ENCODE peak calls at places on chromosomes 4 and X, in seven cellular contexts. One of them, this sample, is unnamed.

GRCh38 chr4:153643406-153644016 is 40.6 kb upstream of the TLR2 start:
- DNase-seq in activated gamma-delta T cell treated with Interleukin-2 at 50 U/mL for 16 hours: no peak
- DNase-seq in activated T-cell treated with anti-CD3 and anti-CD28 coated beads for 48 hours: no peak
- DNase-seq in cardiac septum: no peak
- DNase-seq in aorta: no peak
- DNase-seq in CD8-positive, alpha-beta memory T cell: no peak
- DNase-seq in central memory CD8-positive, alpha-beta T cell: no peak
- DNase-seq in this sample: peak; percentile 80

GRCh38 chr4:11609751-11610150 is 181.1 kb upstream of the HS3ST1 start:
- DNase-seq in CD8-positive, alpha-beta memory T cell: no peak
- DNase-seq in activated gamma-delta T cell treated with Interleukin-2 at 50 U/mL for 16 hours: no peak
- DNase-seq in central memory CD8-positive, alpha-beta T cell: no peak
- DNase-seq in activated T-cell treated with anti-CD3 and anti-CD28 coated beads for 48 hours: no peak
- DNase-seq in cardiac septum: no peak
- DNase-seq in aorta: no peak
- DNase-seq in this sample: no peak

GRCh38 chrX:54529166-54529558 is 857 bp upstream of the GNL3L start:
- DNase-seq in activated gamma-delta T cell treated with Interleukin-2 at 50 U/mL for 16 hours: no peak
- DNase-seq in cardiac septum: no peak
- DNase-seq in CD8-positive, alpha-beta memory T cell: no peak
- DNase-seq in central memory CD8-positive, alpha-beta T cell: no peak
- DNase-seq in aorta: no peak
- DNase-seq in activated T-cell treated with anti-CD3 and anti-CD28 coated beads for 48 hours: no peak
- DNase-seq in this sample: peak; percentile 57

GRCh38 chr4:118396881-118397666 is 44.3 kb upstream of the PRSS12 start:
- DNase-seq in cardiac septum: no peak
- DNase-seq in aorta: no peak
- DNase-seq in central memory CD8-positive, alpha-beta T cell: no peak
- DNase-seq in activated T-cell treated with anti-CD3 and anti-CD28 coated beads for 48 hours: no peak
- DNase-seq in activated gamma-delta T cell treated with Interleukin-2 at 50 U/mL for 16 hours: no peak
- DNase-seq in CD8-positive, alpha-beta memory T cell: no peak
- DNase-seq in this sample: no peak

GRCh38 chrX:3295731-3296130 is 50.7 kb downstream of the MXRA5 start:
- DNase-seq in CD8-positive, alpha-beta memory T cell: no peak
- DNase-seq in activated T-cell treated with anti-CD3 and anti-CD28 coated beads for 48 hours: no peak
- DNase-seq in activated gamma-delta T cell treated with Interleukin-2 at 50 U/mL for 16 hours: no peak
- DNase-seq in cardiac septum: no peak
- DNase-seq in aorta: no peak
- DNase-seq in central memory CD8-positive, alpha-beta T cell: no peak
- DNase-seq in this sample: no peak

GRCh38 chr4:70564033-70564432 is 28.0 kb upstream of the AMBN start:
- DNase-seq in activated gamma-delta T cell treated with Interleukin-2 at 50 U/mL for 16 hours: no peak
- DNase-seq in cardiac septum: no peak
- DNase-seq in CD8-positive, alpha-beta memory T cell: no peak
- DNase-seq in activated T-cell treated with anti-CD3 and anti-CD28 coated beads for 48 hours: no peak
- DNase-seq in central memory CD8-positive, alpha-beta T cell: no peak
- DNase-seq in aorta: no peak
- DNase-seq in this sample: no peak

GRCh38 chr4:101393256-101393655 is 45.9 kb upstream of the PPP3CA start:
- DNase-seq in cardiac septum: no peak
- DNase-seq in activated T-cell treated with anti-CD3 and anti-CD28 coated beads for 48 hours: no peak
- DNase-seq in central memory CD8-positive, alpha-beta T cell: no peak
- DNase-seq in CD8-positive, alpha-beta memory T cell: no peak
- DNase-seq in aorta: no peak
- DNase-seq in activated gamma-delta T cell treated with Interleukin-2 at 50 U/mL for 16 hours: no peak
- DNase-seq in this sample: no peak

GRCh38 chr4:176635372-176636261 is 157.1 kb downstream of the VEGFC start:
- DNase-seq in activated gamma-delta T cell treated with Interleukin-2 at 50 U/mL for 16 hours: no peak
- DNase-seq in central memory CD8-positive, alpha-beta T cell: no peak
- DNase-seq in aorta: no peak
- DNase-seq in CD8-positive, alpha-beta memory T cell: no peak
- DNase-seq in cardiac septum: no peak
- DNase-seq in activated T-cell treated with anti-CD3 and anti-CD28 coated beads for 48 hours: no peak
- DNase-seq in this sample: no peak

GRCh38 chr4:5890063-5890727 is 2.7 kb downstream of the CRMP1 start:
- DNase-seq in cardiac septum: no peak
- DNase-seq in CD8-positive, alpha-beta memory T cell: no peak
- DNase-seq in activated gamma-delta T cell treated with Interleukin-2 at 50 U/mL for 16 hours: no peak
- DNase-seq in aorta: no peak
- DNase-seq in central memory CD8-positive, alpha-beta T cell: no peak
- DNase-seq in activated T-cell treated with anti-CD3 and anti-CD28 coated beads for 48 hours: no peak
- DNase-seq in this sample: peak; percentile 79

GRCh38 chrX:33434256-33435092 is 223.1 kb upstream of the DMD start:
- DNase-seq in central memory CD8-positive, alpha-beta T cell: no peak
- DNase-seq in aorta: no peak
- DNase-seq in CD8-positive, alpha-beta memory T cell: no peak
- DNase-seq in activated gamma-delta T cell treated with Interleukin-2 at 50 U/mL for 16 hours: peak; percentile 33
- DNase-seq in cardiac septum: no peak
- DNase-seq in activated T-cell treated with anti-CD3 and anti-CD28 coated beads for 48 hours: no peak
- DNase-seq in this sample: peak; percentile 19

GRCh38 chr4:142940614-142941013 is 94.5 kb upstream of the INPP4B start:
- DNase-seq in cardiac septum: no peak
- DNase-seq in aorta: no peak
- DNase-seq in activated gamma-delta T cell treated with Interleukin-2 at 50 U/mL for 16 hours: no peak
- DNase-seq in activated T-cell treated with anti-CD3 and anti-CD28 coated beads for 48 hours: no peak
- DNase-seq in CD8-positive, alpha-beta memory T cell: no peak
- DNase-seq in central memory CD8-positive, alpha-beta T cell: no peak
- DNase-seq in this sample: peak; percentile 76

GRCh38 chr4:83207497-83208105 is 77.0 kb downstream of the COQ2 start:
- DNase-seq in central memory CD8-positive, alpha-beta T cell: no peak
- DNase-seq in aorta: no peak
- DNase-seq in cardiac septum: no peak
- DNase-seq in activated gamma-delta T cell treated with Interleukin-2 at 50 U/mL for 16 hours: no peak
- DNase-seq in CD8-positive, alpha-beta memory T cell: no peak
- DNase-seq in activated T-cell treated with anti-CD3 and anti-CD28 coated beads for 48 hours: no peak
- DNase-seq in this sample: no peak

GRCh38 chr4:7031526-7032449 is 11.4 kb upstream of the TADA2B start:
- DNase-seq in central memory CD8-positive, alpha-beta T cell: no peak
- DNase-seq in activated gamma-delta T cell treated with Interleukin-2 at 50 U/mL for 16 hours: no peak
- DNase-seq in aorta: no peak
- DNase-seq in activated T-cell treated with anti-CD3 and anti-CD28 coated beads for 48 hours: no peak
- DNase-seq in cardiac septum: no peak
- DNase-seq in CD8-positive, alpha-beta memory T cell: no peak
- DNase-seq in this sample: no peak

GRCh38 chrX:44012484-44013096 is 39.4 kb upstream of the NDP start:
- DNase-seq in CD8-positive, alpha-beta memory T cell: no peak
- DNase-seq in activated gamma-delta T cell treated with Interleukin-2 at 50 U/mL for 16 hours: peak; percentile 27
- DNase-seq in cardiac septum: peak; percentile 82
- DNase-seq in activated T-cell treated with anti-CD3 and anti-CD28 coated beads for 48 hours: peak; percentile 35
- DNase-seq in central memory CD8-positive, alpha-beta T cell: no peak
- DNase-seq in aorta: peak; percentile 77
- DNase-seq in this sample: no peak

GRCh38 chr4:52869656-52870055 is 7.5 kb downstream of the RASL11B start:
- DNase-seq in cardiac septum: no peak
- DNase-seq in CD8-positive, alpha-beta memory T cell: no peak
- DNase-seq in activated gamma-delta T cell treated with Interleukin-2 at 50 U/mL for 16 hours: no peak
- DNase-seq in activated T-cell treated with anti-CD3 and anti-CD28 coated beads for 48 hours: no peak
- DNase-seq in central memory CD8-positive, alpha-beta T cell: no peak
- DNase-seq in aorta: no peak
- DNase-seq in this sample: no peak

This sample was measured in NCI-H1694 treated with DMSO at 0.1 percent for 48 hours.